ENCODE peak calls at places on chromosomes 5 and 9, in seven cellular contexts. One of them, this sample, is unnamed.

GRCh38 chr9:133834080-133834976 is 96.2 kb upstream of the SARDH start:
- DNase-seq in heart left ventricle: no peak
- DNase-seq in prostate gland: no peak
- DNase-seq in thyroid gland: no peak
- DNase-seq in mesothelial cell of epicardium: no peak
- DNase-seq in foreskin fibroblast: no peak
- DNase-seq in CD8-positive, alpha-beta T cell: no peak
- DNase-seq in this sample: no peak

GRCh38 chr5:60595183-60595582 is 104.8 kb downstream of the DEPDC1B start:
- DNase-seq in heart left ventricle: no peak
- DNase-seq in foreskin fibroblast: no peak
- DNase-seq in thyroid gland: no peak
- DNase-seq in CD8-positive, alpha-beta T cell: no peak
- DNase-seq in mesothelial cell of epicardium: no peak
- DNase-seq in prostate gland: no peak
- DNase-seq in this sample: no peak

GRCh38 chr5:59673438-59674058 is 220.0 kb downstream of the PDE4D start:
- DNase-seq in foreskin fibroblast: peak; percentile 77
- DNase-seq in CD8-positive, alpha-beta T cell: no peak
- DNase-seq in thyroid gland: no peak
- DNase-seq in mesothelial cell of epicardium: no peak
- DNase-seq in heart left ventricle: no peak
- DNase-seq in prostate gland: no peak
- DNase-seq in this sample: peak; percentile 7

GRCh38 chr5:77095189-77095588 is 8.1 kb upstream of the ZBED3 start:
- DNase-seq in CD8-positive, alpha-beta T cell: no peak
- DNase-seq in prostate gland: no peak
- DNase-seq in heart left ventricle: no peak
- DNase-seq in foreskin fibroblast: no peak
- DNase-seq in thyroid gland: no peak
- DNase-seq in mesothelial cell of epicardium: no peak
- DNase-seq in this sample: no peak

GRCh38 chr5:4976918-4977317 is 163.2 kb upstream of the ADAMTS16 start:
- DNase-seq in foreskin fibroblast: peak; percentile 1
- DNase-seq in CD8-positive, alpha-beta T cell: no peak
- DNase-seq in prostate gland: no peak
- DNase-seq in heart left ventricle: no peak
- DNase-seq in mesothelial cell of epicardium: no peak
- DNase-seq in thyroid gland: no peak
- DNase-seq in this sample: no peak

GRCh38 chr9:134568116-134568515 is 73.5 kb upstream of the COL5A1 start:
- DNase-seq in heart left ventricle: no peak
- DNase-seq in prostate gland: no peak
- DNase-seq in CD8-positive, alpha-beta T cell: no peak
- DNase-seq in thyroid gland: no peak
- DNase-seq in mesothelial cell of epicardium: no peak
- DNase-seq in foreskin fibroblast: no peak
- DNase-seq in this sample: no peak

GRCh38 chr9:95506438-95506691 is 10.4 kb downstream of the PTCH1 start:
- DNase-seq in mesothelial cell of epicardium: no peak
- DNase-seq in heart left ventricle: peak; percentile 54
- DNase-seq in thyroid gland: peak; percentile 45
- DNase-seq in prostate gland: no peak
- DNase-seq in CD8-positive, alpha-beta T cell: no peak
- DNase-seq in foreskin fibroblast: peak; percentile 78
- DNase-seq in this sample: no peak

GRCh38 chr9:90827181-90827866 is 25.7 kb downstream of the SYK start:
- DNase-seq in heart left ventricle: no peak
- DNase-seq in foreskin fibroblast: no peak
- DNase-seq in thyroid gland: no peak
- DNase-seq in CD8-positive, alpha-beta T cell: no peak
- DNase-seq in prostate gland: no peak
- DNase-seq in mesothelial cell of epicardium: no peak
- DNase-seq in this sample: no peak

GRCh38 chr9:120729796-120730195 is 15.5 kb upstream of the MEGF9 start:
- DNase-seq in prostate gland: no peak
- DNase-seq in foreskin fibroblast: no peak
- DNase-seq in mesothelial cell of epicardium: no peak
- DNase-seq in CD8-positive, alpha-beta T cell: no peak
- DNase-seq in thyroid gland: peak; percentile 4
- DNase-seq in heart left ventricle: no peak
- DNase-seq in this sample: no peak

GRCh38 chr5:136174021-136174659 is 18.8 kb downstream of the SMIM32 start:
- DNase-seq in prostate gland: no peak
- DNase-seq in mesothelial cell of epicardium: no peak
- DNase-seq in foreskin fibroblast: peak; percentile 70
- DNase-seq in heart left ventricle: no peak
- DNase-seq in thyroid gland: no peak
- DNase-seq in CD8-positive, alpha-beta T cell: no peak
- DNase-seq in this sample: peak; percentile 36

GRCh38 chr9:8567963-8568579 is 768.5 kb upstream of the DMAC1 start:
- DNase-seq in heart left ventricle: no peak
- DNase-seq in foreskin fibroblast: no peak
- DNase-seq in prostate gland: no peak
- DNase-seq in mesothelial cell of epicardium: no peak
- DNase-seq in thyroid gland: no peak
- DNase-seq in CD8-positive, alpha-beta T cell: no peak
- DNase-seq in this sample: no peak

GRCh38 chr9:29928072-29928471 is 2354.8 kb upstream of the C9orf72 start:
- DNase-seq in thyroid gland: no peak
- DNase-seq in heart left ventricle: no peak
- DNase-seq in prostate gland: no peak
- DNase-seq in mesothelial cell of epicardium: no peak
- DNase-seq in CD8-positive, alpha-beta T cell: no peak
- DNase-seq in foreskin fibroblast: no peak
- DNase-seq in this sample: no peak

GRCh38 chr9:75086443-75087278 is 1.3 kb downstream of the NMRK1 start:
- DNase-seq in heart left ventricle: no peak
- DNase-seq in thyroid gland: peak; percentile 24
- DNase-seq in foreskin fibroblast: no peak
- DNase-seq in CD8-positive, alpha-beta T cell: no peak
- DNase-seq in prostate gland: no peak
- DNase-seq in mesothelial cell of epicardium: no peak
- DNase-seq in this sample: no peak

GRCh38 chr5:135977375-135977928 is 22.7 kb upstream of the LECT2 start:
- DNase-seq in mesothelial cell of epicardium: no peak
- DNase-seq in prostate gland: no peak
- DNase-seq in heart left ventricle: peak; percentile 71
- DNase-seq in CD8-positive, alpha-beta T cell: peak; percentile 61
- DNase-seq in thyroid gland: peak; percentile 74
- DNase-seq in foreskin fibroblast: no peak
- DNase-seq in this sample: no peak

DNA sequence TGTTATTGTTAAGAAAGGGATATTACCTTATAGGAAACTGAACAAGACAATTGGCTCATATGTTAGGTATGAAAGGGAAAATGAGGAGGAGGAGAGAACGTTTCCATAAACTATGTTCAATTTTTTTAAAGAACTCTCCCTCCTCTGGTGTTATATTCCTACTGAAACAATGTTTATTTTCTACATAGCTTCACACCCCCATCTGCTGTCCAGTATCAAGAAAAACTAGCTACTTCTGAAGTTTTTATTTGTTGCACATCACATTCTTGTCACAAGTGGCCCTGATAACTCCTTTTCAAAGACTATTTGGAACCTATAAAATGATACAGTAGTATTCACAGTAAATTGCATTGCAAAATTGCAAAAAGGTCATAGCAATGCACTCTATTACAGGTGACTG is 223.4 kb upstream of the FAM174A start:
- DNase-seq in mesothelial cell of epicardium: no peak
- DNase-seq in CD8-positive, alpha-beta T cell: no peak
- DNase-seq in prostate gland: no peak
- DNase-seq in thyroid gland: no peak
- DNase-seq in heart left ventricle: no peak
- DNase-seq in foreskin fibroblast: no peak
- DNase-seq in this sample: no peak
- TF ChIP-seq CTCF in mesothelial cell of epicardium: no peak
- TF ChIP-seq CTCF in CD8-positive, alpha-beta T cell: no peak
- TF ChIP-seq CTCF in prostate gland: no peak
- TF ChIP-seq CTCF in thyroid gland: no peak
- TF ChIP-seq CTCF in heart left ventricle: no peak
- TF ChIP-seq CTCF in foreskin fibroblast: no peak
- TF ChIP-seq CTCF in this sample: no peak

GRCh38 chr5:150286820-150287219 is 2.8 kb downstream of the CAMK2A start:
- DNase-seq in CD8-positive, alpha-beta T cell: no peak
- DNase-seq in prostate gland: no peak
- DNase-seq in mesothelial cell of epicardium: no peak
- DNase-seq in heart left ventricle: no peak
- DNase-seq in thyroid gland: no peak
- DNase-seq in foreskin fibroblast: no peak
- DNase-seq in this sample: no peak
- TF ChIP-seq CTCF in CD8-positive, alpha-beta T cell: no peak
- TF ChIP-seq CTCF in prostate gland: no peak
- TF ChIP-seq CTCF in mesothelial cell of epicardium: no peak
- TF ChIP-seq CTCF in heart left ventricle: no peak
- TF ChIP-seq CTCF in thyroid gland: no peak
- TF ChIP-seq CTCF in foreskin fibroblast: peak; percentile 3
- TF ChIP-seq CTCF in this sample: no peak

GRCh38 chr9:130689937-130690700 is 3.5 kb upstream of the EXOSC2 start:
- DNase-seq in CD8-positive, alpha-beta T cell: no peak
- DNase-seq in thyroid gland: peak; percentile 87
- DNase-seq in mesothelial cell of epicardium: no peak
- DNase-seq in prostate gland: peak; percentile 90
- DNase-seq in heart left ventricle: peak; percentile 58
- DNase-seq in foreskin fibroblast: peak; percentile 89
- DNase-seq in this sample: peak; percentile 89

GRCh38 chr9:130694205-130694604 is 625 bp downstream of the EXOSC2 start:
- DNase-seq in thyroid gland: no peak
- DNase-seq in prostate gland: no peak
- DNase-seq in CD8-positive, alpha-beta T cell: no peak
- DNase-seq in foreskin fibroblast: peak; percentile 45
- DNase-seq in mesothelial cell of epicardium: no peak
- DNase-seq in heart left ventricle: no peak
- DNase-seq in this sample: no peak

GRCh38 chr9:130693101-130693425 is 517 bp upstream of the EXOSC2 start:
- DNase-seq in mesothelial cell of epicardium: no peak
- DNase-seq in prostate gland: no peak
- DNase-seq in heart left ventricle: no peak
- DNase-seq in CD8-positive, alpha-beta T cell: no peak
- DNase-seq in thyroid gland: no peak
- DNase-seq in foreskin fibroblast: no peak
- DNase-seq in this sample: no peak

GRCh38 chr9:130693426-130694191 is at the start of gene EXOSC2:
- DNase-seq in foreskin fibroblast: peak; percentile 99
- DNase-seq in thyroid gland: peak; percentile 99
- DNase-seq in mesothelial cell of epicardium: peak; percentile 88
- DNase-seq in CD8-positive, alpha-beta T cell: peak; percentile 97
- DNase-seq in heart left ventricle: peak; percentile 98
- DNase-seq in prostate gland: peak; percentile 98
- DNase-seq in this sample: peak; percentile 96

GRCh38 chr9:130692365-130692764 is 1.2 kb upstream of the EXOSC2 start:
- DNase-seq in heart left ventricle: no peak
- DNase-seq in foreskin fibroblast: peak; percentile 25
- DNase-seq in mesothelial cell of epicardium: peak; percentile 53
- DNase-seq in thyroid gland: peak; percentile 41
- DNase-seq in prostate gland: no peak
- DNase-seq in CD8-positive, alpha-beta T cell: no peak
- DNase-seq in this sample: no peak
- TF ChIP-seq CTCF in heart left ventricle: no peak
- TF ChIP-seq CTCF in foreskin fibroblast: no peak
- TF ChIP-seq CTCF in mesothelial cell of epicardium: peak; percentile 48
- TF ChIP-seq CTCF in thyroid gland: no peak
- TF ChIP-seq CTCF in prostate gland: no peak
- TF ChIP-seq CTCF in CD8-positive, alpha-beta T cell: no peak
- TF ChIP-seq CTCF in this sample: no peak

GRCh38 chr5:115840825-115841224 is 540 bp downstream of the ATG12 start:
- DNase-seq in mesothelial cell of epicardium: no peak
- DNase-seq in prostate gland: no peak
- DNase-seq in heart left ventricle: no peak
- DNase-seq in thyroid gland: no peak
- DNase-seq in foreskin fibroblast: no peak
- DNase-seq in CD8-positive, alpha-beta T cell: no peak
- DNase-seq in this sample: no peak

GRCh38 chr5:115841382-115842088 is at the start of the genes AP3S1 and ATG12:
- DNase-seq in mesothelial cell of epicardium: peak; percentile 77
- DNase-seq in foreskin fibroblast: peak; percentile 96
- DNase-seq in CD8-positive, alpha-beta T cell: peak; percentile 94
- DNase-seq in heart left ventricle: peak; percentile 93
- DNase-seq in prostate gland: peak; percentile 91
- DNase-seq in thyroid gland: peak; percentile 93
- DNase-seq in this sample: peak; percentile 67

GRCh38 chr5:115843444-115844130 is 1.9 kb downstream of the AP3S1 start:
- DNase-seq in prostate gland: no peak
- DNase-seq in CD8-positive, alpha-beta T cell: no peak
- DNase-seq in foreskin fibroblast: no peak
- DNase-seq in mesothelial cell of epicardium: no peak
- DNase-seq in heart left ventricle: no peak
- DNase-seq in thyroid gland: no peak
- DNase-seq in this sample: no peak

GRCh38 chr5:115842952-115843351 is 1.2 kb downstream of the AP3S1 start:
- DNase-seq in mesothelial cell of epicardium: no peak
- DNase-seq in CD8-positive, alpha-beta T cell: no peak
- DNase-seq in thyroid gland: no peak
- DNase-seq in prostate gland: no peak
- DNase-seq in foreskin fibroblast: no peak
- DNase-seq in heart left ventricle: no peak
- DNase-seq in this sample: no peak

GRCh38 chr5:115842089-115842881 is 550 bp downstream of the AP3S1 start:
- DNase-seq in thyroid gland: peak; percentile 72
- DNase-seq in foreskin fibroblast: peak; percentile 77
- DNase-seq in heart left ventricle: no peak
- DNase-seq in prostate gland: peak; percentile 24
- DNase-seq in mesothelial cell of epicardium: no peak
- DNase-seq in CD8-positive, alpha-beta T cell: no peak
- DNase-seq in this sample: no peak
- TF ChIP-seq CTCF in thyroid gland: no peak
- TF ChIP-seq CTCF in foreskin fibroblast: peak; percentile 4
- TF ChIP-seq CTCF in heart left ventricle: peak; percentile 39
- TF ChIP-seq CTCF in prostate gland: no peak
- TF ChIP-seq CTCF in mesothelial cell of epicardium: no peak
- TF ChIP-seq CTCF in CD8-positive, alpha-beta T cell: no peak
- TF ChIP-seq CTCF in this sample: no peak